ENCODE peak calls at places on chromosomes 11 and 22, in five cellular contexts. E is CD8-positive, alpha-beta memory T cell; R is pancreas; W is CD4-positive, alpha-beta T cell; Y is heart left ventricle. P is an unnamed sample.

GRCh38 chr22:42907404-42908081 is 50.5 kb upstream of the ARFGAP3 start:
- DNase-seq in E (no peak), W (no peak), Y (no peak), R (no peak), P (no peak)

GRCh38 chr11:120712862-120713770 is 201.6 kb downstream of the GRIK4 start:
- DNase-seq in Y (no peak), R (no peak), E (no peak), W (no peak), P (no peak)

GRCh38 chr11:12885717-12886226 is 123.3 kb upstream of the RASSF10 start:
- DNase-seq in Y (no peak), R (no peak), W (no peak), E (no peak), P (no peak)

GRCh38 chr11:13033760-13034533 is 24.8 kb downstream of the RASSF10 start:
- DNase-seq in E (no peak), Y (no peak), R (no peak), W (no peak), P (no peak)

GRCh38 chr11:97140885-97141494 is 751.2 kb downstream of the JRKL start:
- DNase-seq in W (no peak), Y (no peak), R (no peak), E (no peak), P (no peak)

GRCh38 chr11:78840190-78840589 is 265.5 kb upstream of the NARS2 start:
- DNase-seq in W (no peak), R (no peak), Y (no peak), E (no peak), P (no peak)

GRCh38 chr11:45371251-45371749 is 85.2 kb upstream of the SYT13 start:
- DNase-seq in Y (peak; percentile 44), W (peak; percentile 53), R (peak; percentile 75), E (peak; percentile 54), P (peak; percentile 53)

GRCh38 chr22:40178417-40179409 is 988 bp downstream of the TNRC6B start:
- DNase-seq in Y (no peak), W (peak; percentile 42), R (no peak), E (no peak), P (peak; percentile 14)

GRCh38 chr22:44460287-44461082 is 37.5 kb downstream of the RTL6 start:
- DNase-seq in R (no peak), E (no peak), W (no peak), Y (no peak), P (no peak)

GRCh38 chr11:117959438-117960149 is 26.6 kb upstream of the IL10RA start:
- DNase-seq in W (no peak), E (no peak), R (no peak), Y (no peak), P (no peak)

GRCh38 chr22:43171019-43171491 is 15.9 kb downstream of the TTLL12 start:
- DNase-seq in W (no peak), R (no peak), E (no peak), Y (no peak), P (no peak)

GRCh38 chr11:17343907-17344306 is 7.7 kb upstream of the NCR3LG1 start:
- DNase-seq in W (no peak), R (no peak), E (no peak), Y (no peak), P (no peak)

GRCh38 chr11:133835258-133836075 is 9.8 kb downstream of the SPATA19 start:
- DNase-seq in Y (no peak), W (no peak), E (peak; percentile 19), R (peak; percentile 60), P (no peak)
- H3K9me3 ChIP-seq in Y (no peaks in the 10 kb centered on the region), W (no peaks in the 10 kb centered on the region), E (no peaks in the 10 kb centered on the region), R (no peaks in the 10 kb centered on the region), P (no peaks in the 10 kb centered on the region)

GRCh38 chr11:127412234-127412633 is 411.7 kb upstream of the KIRREL3 start:
- DNase-seq in Y (no peak), R (no peak), W (no peak), E (no peak), P (no peak)

GRCh38 chr11:127411283-127411682 is 410.7 kb upstream of the KIRREL3 start:
- DNase-seq in E (no peak), Y (no peak), R (no peak), W (no peak), P (no peak)

GRCh38 chr11:127412722-127413121 is 412.2 kb upstream of the KIRREL3 start:
- DNase-seq in R (no peak), W (no peak), Y (no peak), E (no peak), P (no peak)
- H3K9me3 ChIP-seq in R (no peaks in the 10 kb centered on the region), W (peaks cover 4% of the 10 kb centered on the region), Y (no peaks in the 10 kb centered on the region), E (no peaks in the 10 kb centered on the region), P (peaks cover 2% of the 10 kb centered on the region)

DNA sequence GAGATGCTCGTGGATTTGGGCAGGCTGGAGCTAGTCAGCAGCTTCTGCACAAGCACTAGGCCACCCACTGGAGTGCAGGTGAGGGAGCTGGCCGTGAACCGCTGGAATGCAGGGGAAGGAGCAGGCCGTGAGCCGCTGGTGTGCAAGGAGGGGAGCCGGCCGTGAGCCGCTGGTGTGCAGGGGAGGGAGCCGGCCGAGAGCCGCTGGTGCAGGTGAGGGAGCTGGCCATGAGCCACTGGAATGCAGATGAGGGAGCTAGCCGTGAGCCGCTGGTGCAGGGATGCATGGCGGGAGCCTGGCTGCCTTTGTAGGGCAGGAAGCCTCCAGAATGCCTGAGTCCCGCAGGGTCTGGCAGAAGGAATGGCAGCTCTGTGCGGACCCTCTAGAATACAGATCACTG is 4220.0 kb upstream of the OR11H1 start:
- DNase-seq in Y (no peak), R (no peak), W (no peak), E (no peak), P (no peak)
- H3K9me3 ChIP-seq in Y (no peaks in the 10 kb centered on the region), R (no peaks in the 10 kb centered on the region), W (peaks cover 16% of the 10 kb centered on the region), E (peaks cover 9% of the 10 kb centered on the region), P (peaks cover 7% of the 10 kb centered on the region)

DNA sequence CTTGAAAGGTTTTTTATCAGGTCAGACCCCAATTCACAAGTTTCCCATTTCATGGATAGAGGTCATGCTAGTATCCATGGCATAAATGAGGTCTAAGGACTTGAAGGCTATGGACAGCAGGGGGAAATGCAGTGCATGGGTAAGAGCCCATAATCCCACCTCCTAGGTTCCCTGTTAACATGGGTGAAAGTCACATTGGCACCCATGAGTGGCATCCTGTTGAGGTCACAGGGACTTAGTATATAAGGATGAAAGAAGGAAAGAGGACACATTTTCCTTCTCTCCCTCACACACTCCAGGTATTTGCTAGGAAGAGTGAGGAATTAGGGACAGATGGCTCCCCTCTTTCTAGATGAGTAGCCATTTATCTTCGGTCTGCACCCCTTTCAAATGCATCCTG is 9.4 kb upstream of the GLYAT start:
- DNase-seq in W (no peak), E (no peak), R (no peak), Y (no peak), P (no peak)
- H3K9me3 ChIP-seq in W (peaks cover 11% of the 10 kb centered on the region), E (no peaks in the 10 kb centered on the region), R (no peaks in the 10 kb centered on the region), Y (no peaks in the 10 kb centered on the region), P (no peaks in the 10 kb centered on the region)

DNA sequence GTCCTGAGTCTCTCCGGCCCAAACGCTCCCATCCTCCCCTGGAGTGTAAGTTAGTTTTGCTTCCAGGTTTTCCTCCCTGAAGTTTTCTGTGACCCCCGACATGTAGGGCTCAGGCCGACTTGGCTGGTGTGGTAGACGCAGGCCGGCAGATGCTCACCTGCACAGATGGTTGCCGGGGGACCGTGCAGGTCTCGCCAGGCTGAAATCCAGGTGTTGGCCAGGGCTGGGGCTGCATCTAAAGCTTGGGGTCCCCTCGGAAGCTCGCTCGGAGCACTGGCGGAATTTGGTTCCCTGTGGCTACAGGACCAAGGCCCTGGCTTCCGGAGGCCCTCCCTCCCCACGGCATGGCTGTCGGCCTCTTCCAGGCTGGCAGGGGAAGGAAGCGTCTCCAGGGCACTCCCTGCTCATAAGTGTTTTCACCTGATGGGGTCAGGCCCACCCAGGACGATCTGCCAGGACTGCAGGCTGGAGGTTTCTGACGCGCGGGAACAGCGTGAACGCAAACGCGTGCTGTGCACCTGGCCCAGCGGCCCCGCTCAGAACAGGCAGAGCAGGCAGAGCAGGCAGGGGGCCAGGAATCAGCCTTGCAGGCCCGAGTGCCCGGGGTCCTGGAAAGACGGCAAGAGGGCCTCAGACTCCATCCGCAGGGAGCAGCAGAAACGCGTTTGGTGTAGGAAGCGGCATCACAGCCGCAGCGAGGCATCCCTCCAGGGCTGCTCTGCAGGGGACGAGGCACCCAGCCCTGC is 258.2 kb downstream of the BRD1 start:
- DNase-seq in Y (no peak), W (no peak), E (no peak), R (no peak), P (no peak)
- H3K9me3 ChIP-seq in Y (no peaks in the 10 kb centered on the region), W (no peaks in the 10 kb centered on the region), E (no peaks in the 10 kb centered on the region), R (no peaks in the 10 kb centered on the region), P (no peaks in the 10 kb centered on the region)

P was measured in T-helper 17 cell.